ENCODE peak calls at places on chromosome 12, in five cellular contexts. W, H, O, Q and M are unnamed samples. For H3K36me3, the result is how much of the 10 kb centered on the place peaks cover.

GRCh38 chr12:90741611-90742010 is 213.4 kb downstream of the CCER1 start:
- DNase-seq in H (no peak), W (no peak), O (no peak), Q (no peak), M (no peak)

GRCh38 chr12:123250471-123251383 is 17.5 kb downstream of the MTRFR start:
- DNase-seq in H (no peak), O (no peak), W (no peak), Q (no peak), M (peak)

GRCh38 chr12:104182621-104183378 is 32.8 kb upstream of the TXNRD1 start:
- DNase-seq in H (no peak), W (no peak), O (no peak), Q (no peak), M (no peak)

GRCh38 chr12:60402996-60403395 is 807.2 kb downstream of the SLC16A7 start:
- DNase-seq in W (no peak), H (no peak), Q (no peak), O (no peak), M (no peak)

GRCh38 chr12:1797011-1797901 is 23.1 kb upstream of the LRTM2 start:
- DNase-seq in Q (peak), W (no peak), H (no peak), O (no peak), M (no peak)

GRCh38 chr12:52216807-52217206 is 16.2 kb upstream of the KRT7 start:
- DNase-seq in H (no peak), W (no peak), Q (no peak), O (no peak), M (no peak)

GRCh38 chr12:10160659-10161386 is 11.1 kb downstream of the OLR1 start:
- DNase-seq in W (no peak), H (no peak), Q (no peak), O (no peak), M (no peak)

GRCh38 chr12:47997321-47997720 is 7.0 kb downstream of the COL2A1 start:
- DNase-seq in W (no peak), Q (no peak), H (no peak), O (no peak), M (no peak)

GRCh38 chr12:52856787-52857186 is 8.0 kb upstream of the KRT78 start:
- DNase-seq in H (no peak), O (no peak), Q (no peak), W (no peak), M (no peak)

GRCh38 chr12:28096649-28097048 is 93.6 kb upstream of the CCDC91 start:
- DNase-seq in O (no peak), H (no peak), Q (no peak), W (no peak), M (no peak)

GRCh38 chr12:58156697-58157096 is 215.3 kb downstream of the ATP23 start:
- DNase-seq in W (no peak), Q (no peak), H (no peak), O (no peak), M (no peak)

GRCh38 chr12:76047060-76047459 is 15.5 kb upstream of the PHLDA1 start:
- DNase-seq in O (no peak), W (no peak), H (no peak), Q (no peak), M (no peak)

GRCh38 chr12:53427905-53428594 is 4.4 kb downstream of the AMHR2 start:
- DNase-seq in Q (no peak), O (no peak), W (peak), H (peak), M (no peak)

GRCh38 chr12:14710632-14711324 is 14.4 kb upstream of the GUCY2C start:
- DNase-seq in Q (no peak), H (no peak), O (no peak), W (peak), M (peak)

GRCh38 chr12:57090924-57091632 is 2.2 kb downstream of the NAB2 start:
- DNase-seq in W (no peak), O (no peak), H (no peak), Q (no peak), M (no peak)

GRCh38 chr12:46292754-46293402 is 24.0 kb upstream of the SLC38A1 start:
- DNase-seq in O (no peak), Q (no peak), W (no peak), H (no peak), M (no peak)

GRCh38 chr12:76085159-76085868 is 829 bp upstream of the NAP1L1 start:
- DNase-seq in O (peak), W (peak), Q (no peak), H (peak), M (no peak)

GRCh38 chr12:103455020-103455763 is 40.6 kb downstream of the C12orf42 start:
- DNase-seq in Q (no peak), O (no peak), W (no peak), H (no peak), M (no peak)

GRCh38 chr12:107396991-107397390 is 288.6 kb upstream of the PWP1 start:
- DNase-seq in O (no peak), H (no peak), W (no peak), Q (no peak), M (no peak)

DNA sequence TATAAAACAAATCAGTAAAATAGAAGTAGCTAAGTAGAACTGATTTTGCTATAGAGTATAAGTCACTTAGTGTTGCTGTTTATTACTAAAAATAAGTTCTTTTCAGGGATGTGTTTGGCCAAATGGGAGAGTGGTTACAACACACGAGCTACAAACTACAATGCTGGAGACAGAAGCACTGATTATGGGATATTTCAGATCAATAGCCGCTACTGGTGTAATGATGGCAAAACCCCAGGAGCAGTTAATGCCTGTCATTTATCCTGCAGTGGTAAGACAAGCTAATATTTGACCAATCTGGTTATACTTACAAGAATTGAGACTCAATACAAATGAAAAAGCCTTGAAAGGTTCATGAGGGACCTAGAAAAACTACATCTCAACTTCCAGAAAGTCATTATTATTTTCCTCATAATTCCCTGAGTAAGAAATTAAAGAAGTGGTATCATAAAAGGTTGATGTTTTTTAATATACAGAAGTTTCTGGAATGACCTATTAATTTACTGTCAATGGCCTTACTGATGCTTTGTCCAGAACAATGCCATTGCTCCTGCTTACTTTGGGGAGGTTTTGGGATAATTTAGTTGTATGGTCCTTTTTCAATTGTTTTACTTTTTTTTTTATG is 1.9 kb downstream of the LYZ start:
- DNase-seq in Q (no peak), W (no peak), H (no peak), O (no peak), M (no peak)
- H3K36me3 ChIP-seq in Q (under half), W (under half), H (under half), O (under half), M (under half)

DNA sequence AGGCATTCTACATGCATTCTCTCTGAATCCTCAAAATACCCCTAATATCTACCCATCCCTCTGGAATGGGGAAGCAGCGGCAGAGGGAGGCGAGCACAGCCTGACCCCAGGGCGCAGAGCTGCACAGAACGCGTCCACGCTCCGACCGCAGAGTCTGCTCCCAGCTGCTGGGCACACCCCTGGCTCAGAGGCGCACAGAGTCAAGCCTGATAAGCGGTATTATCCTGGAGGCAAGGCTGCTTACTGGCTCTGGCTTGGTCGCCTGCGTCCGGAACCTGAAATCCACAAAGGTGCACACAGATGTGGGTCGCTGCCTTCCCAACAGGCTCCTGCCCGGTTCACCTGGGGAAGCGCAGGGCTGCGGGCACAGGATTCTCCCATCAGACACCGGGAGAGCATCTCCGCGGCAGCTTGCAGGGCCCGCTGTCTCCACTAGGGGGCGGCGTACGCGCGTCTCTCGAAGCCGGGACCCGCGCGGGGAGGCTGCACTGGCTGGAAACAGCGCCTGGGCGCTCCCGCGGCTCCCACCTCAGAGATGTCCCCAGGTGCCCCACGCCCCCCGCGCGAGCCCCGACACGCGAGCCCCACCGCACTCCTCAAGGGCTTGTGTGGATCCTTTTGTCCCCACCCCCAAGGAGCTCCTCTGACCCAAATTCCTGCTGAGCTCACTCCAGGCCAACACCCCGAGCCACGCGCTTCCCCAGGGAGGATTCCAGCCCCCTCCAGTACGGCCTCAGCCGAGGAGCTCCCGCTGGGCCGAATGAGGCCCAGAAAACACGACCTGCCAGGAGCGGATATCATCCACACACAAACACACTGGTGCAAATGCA is 120.1 kb upstream of the FZD10 start:
- DNase-seq in Q (peak), O (peak), W (no peak), H (no peak), M (peak)
- H3K4ac ChIP-seq in Q (no peak), O (no peak), W (no peak), H (no peak), M (no peak)

DNA sequence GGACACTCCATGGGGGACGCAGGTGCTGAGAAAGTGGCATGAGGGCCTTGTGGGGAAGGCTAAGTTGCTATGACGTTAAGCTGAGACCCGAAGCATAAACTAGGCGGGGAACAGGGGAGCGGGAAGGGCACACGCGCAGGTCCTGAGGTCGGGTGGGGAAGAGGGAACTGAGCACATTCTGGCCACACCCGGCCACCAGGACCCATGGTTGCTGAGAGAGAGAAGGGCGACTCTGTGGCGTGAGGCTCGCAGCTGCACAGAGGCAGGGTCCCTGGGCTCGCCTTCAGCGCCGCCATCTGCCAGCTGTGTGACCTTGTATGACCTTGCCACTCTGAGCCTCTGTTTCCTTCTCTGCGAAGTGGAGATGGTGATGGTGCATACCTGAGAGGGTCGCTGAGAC is 182.5 kb downstream of the PHETA1 start:
- DNase-seq in Q (no peak), O (no peak), W (no peak), H (no peak), M (no peak)
- H2BK15ac ChIP-seq in Q (no peak), O (no peak), W (no peak), H (no peak), M (no peak)

GRCh38 chr12:25207883-25208282 is 12.8 kb downstream of the ETFRF1 start:
- DNase-seq in O (no peak), Q (no peak), H (no peak), W (no peak), M (no peak)
- H3K36me3 ChIP-seq in O (under half), Q (under half), H (under half), W (half or more), M (under half)

GRCh38 chr12:6613015-6613775 is 6.0 kb upstream of the CHD4 start:
- DNase-seq in W (peak), H (peak), O (peak), Q (no peak), M (peak)
- H3K4ac ChIP-seq in W (peak), H (peak), O (no peak), Q (peak), M (peak)

GRCh38 chr12:69069479-69069878 is 136.5 kb upstream of the CPM start:
- DNase-seq in O (no peak), H (no peak), W (no peak), Q (no peak), M (no peak)

GRCh38 chr12:69067713-69068112 is 134.7 kb upstream of the CPM start:
- DNase-seq in Q (no peak), H (no peak), W (no peak), O (no peak), M (no peak)

GRCh38 chr12:69068431-69068830 is 135.5 kb upstream of the CPM start:
- DNase-seq in H (peak), O (no peak), Q (no peak), W (no peak), M (peak)

GRCh38 chr12:69071091-69071370 is 138.1 kb upstream of the CPM start:
- DNase-seq in Q (no peak), O (no peak), W (no peak), H (no peak), M (no peak)

GRCh38 chr12:69070319-69071090 is 137.5 kb upstream of the CPM start:
- DNase-seq in O (peak), W (peak), Q (peak), H (peak), M (peak)
- H2BK15ac ChIP-seq in O (no peak), W (no peak), Q (no peak), H (peak), M (no peak)